ENCODE peak calls at places on chromosomes 1 and 21, in ten cellular contexts. O, R, J, P, A, K, Y, L, Z and Q are unnamed samples. For H3K27me3, the result is how much of the 10 kb centered on the place peaks cover.

GRCh38 chr1:79109445-79109844 is 102.9 kb upstream of the ADGRL4 start:
- DNase-seq in O (no peak), R (no peak), J (no peak), P (no peak), A (no peak), K (no peak), Y (no peak), L (no peak), Z (no peak), Q (no peak)

GRCh38 chr1:180213401-180214177 is 16.5 kb upstream of the LHX4 start:
- DNase-seq in O (no peak), R (peak), J (no peak), P (no peak), A (no peak), K (no peak), Y (peak), L (peak), Z (peak), Q (no peak)

GRCh38 chr1:202248861-202249260 is 55.3 kb downstream of the LGR6 start:
- DNase-seq in O (no peak), R (peak), J (no peak), P (no peak), A (no peak), K (no peak), Y (no peak), L (no peak), Z (no peak), Q (no peak)

GRCh38 chr1:180527270-180527669 is 24.9 kb upstream of the ACBD6 start:
- DNase-seq in O (no peak), R (no peak), J (peak), P (no peak), A (no peak), K (no peak), Y (no peak), L (no peak), Z (no peak), Q (no peak)

GRCh38 chr1:164725401-164725800 is 166.4 kb downstream of the PBX1 start:
- DNase-seq in O (no peak), R (no peak), J (peak), P (no peak), A (no peak), K (no peak), Y (no peak), L (no peak), Z (no peak), Q (no peak)

GRCh38 chr1:27192039-27192529 is 37.2 kb upstream of the SLC9A1 start:
- DNase-seq in O (peak), R (no peak), J (peak), P (no peak), A (peak), K (peak), Y (no peak), L (no peak), Z (no peak), Q (no peak)

GRCh38 chr1:27643626-27644368 is 8.8 kb upstream of the FGR start:
- DNase-seq in O (peak), R (no peak), J (peak), P (peak), A (no peak), K (peak), Y (peak), L (peak), Z (peak), Q (no peak)

GRCh38 chr1:230866171-230866811 is 2.0 kb downstream of the C1orf198 start:
- DNase-seq in O (no peak), R (no peak), J (no peak), P (no peak), A (no peak), K (peak), Y (no peak), L (no peak), Z (no peak), Q (no peak)

GRCh38 chr21:21146587-21147373 is 148.6 kb downstream of the NCAM2 start:
- DNase-seq in O (no peak), R (no peak), J (no peak), P (no peak), A (no peak), K (no peak), Y (no peak), L (no peak), Z (no peak), Q (no peak)

GRCh38 chr1:25117233-25117823 is 115.0 kb downstream of the SYF2 start:
- DNase-seq in O (peak), R (no peak), J (no peak), P (peak), A (no peak), K (no peak), Y (no peak), L (peak), Z (peak), Q (no peak)

GRCh38 chr1:55277377-55278130 is 62.4 kb upstream of the USP24 start:
- DNase-seq in O (peak), R (peak), J (peak), P (peak), A (peak), K (peak), Y (peak), L (peak), Z (peak), Q (no peak)

GRCh38 chr1:25003000-25003399 is 72.9 kb upstream of the RUNX3 start:
- DNase-seq in O (no peak), R (no peak), J (no peak), P (no peak), A (no peak), K (no peak), Y (no peak), L (no peak), Z (no peak), Q (no peak)

GRCh38 chr1:78586572-78586971 is 33.7 kb upstream of the IFI44L start:
- DNase-seq in O (no peak), R (no peak), J (no peak), P (no peak), A (no peak), K (no peak), Y (no peak), L (no peak), Z (no peak), Q (no peak)

GRCh38 chr1:16249838-16250241 is 12.9 kb upstream of the CPLANE2 start:
- DNase-seq in O (no peak), R (peak), J (peak), P (no peak), A (no peak), K (peak), Y (no peak), L (no peak), Z (no peak), Q (no peak)

GRCh38 chr1:9618912-9619679 is 30.4 kb downstream of the TMEM201 start:
- DNase-seq in O (no peak), R (no peak), J (no peak), P (no peak), A (no peak), K (no peak), Y (no peak), L (no peak), Z (no peak), Q (no peak)

GRCh38 chr1:155176544-155177071 is 3.0 kb downstream of the TRIM46 start:
- DNase-seq in O (peak), R (peak), J (peak), P (peak), A (no peak), K (peak), Y (peak), L (peak), Z (peak), Q (no peak)

GRCh38 chr21:41369915-41370839 is 8.3 kb downstream of the MX2 start:
- DNase-seq in O (peak), R (peak), J (peak), P (peak), A (no peak), K (peak), Y (no peak), L (no peak), Z (peak), Q (no peak)

GRCh38 chr1:234599617-234600417 is 10.2 kb downstream of the IRF2BP2 start:
- DNase-seq in O (peak), R (peak), J (peak), P (peak), A (peak), K (peak), Y (peak), L (peak), Z (peak), Q (peak)

GRCh38 chr1:172928412-172928811 is 122.3 kb downstream of the TNFSF18 start:
- DNase-seq in O (no peak), R (no peak), J (no peak), P (no peak), A (no peak), K (no peak), Y (no peak), L (no peak), Z (no peak), Q (no peak)

GRCh38 chr1:54138994-54139393 is 13.8 kb downstream of the CDCP2 start:
- DNase-seq in O (no peak), R (no peak), J (no peak), P (no peak), A (no peak), K (no peak), Y (no peak), L (no peak), Z (no peak), Q (no peak)

GRCh38 chr1:230507671-230508407 is 81.7 kb upstream of the PGBD5 start:
- DNase-seq in O (peak), R (no peak), J (no peak), P (no peak), A (no peak), K (peak), Y (no peak), L (no peak), Z (no peak), Q (no peak)

GRCh38 chr1:39955547-39956539 is 898 bp downstream of the MFSD2A start:
- DNase-seq in O (peak), R (no peak), J (peak), P (peak), A (no peak), K (peak), Y (peak), L (peak), Z (peak), Q (no peak)

GRCh38 chr1:205775717-205776056 is 405 bp upstream of the RAB29 start:
- DNase-seq in O (no peak), R (no peak), J (peak), P (no peak), A (peak), K (no peak), Y (no peak), L (no peak), Z (no peak), Q (no peak)

GRCh38 chr1:33191731-33192275 is 10.0 kb upstream of the TRIM62 start:
- DNase-seq in O (no peak), R (no peak), J (no peak), P (peak), A (no peak), K (no peak), Y (no peak), L (no peak), Z (no peak), Q (no peak)

GRCh38 chr1:22210176-22210575 is 67.3 kb upstream of the WNT4 start:
- DNase-seq in O (no peak), R (peak), J (no peak), P (no peak), A (no peak), K (no peak), Y (no peak), L (no peak), Z (no peak), Q (no peak)

GRCh38 chr1:22208265-22208972 is 65.5 kb upstream of the WNT4 start:
- DNase-seq in O (no peak), R (peak), J (no peak), P (no peak), A (no peak), K (no peak), Y (no peak), L (peak), Z (no peak), Q (no peak)

GRCh38 chr1:22208973-22209378 is 66.1 kb upstream of the WNT4 start:
- DNase-seq in O (no peak), R (peak), J (no peak), P (no peak), A (no peak), K (no peak), Y (no peak), L (no peak), Z (no peak), Q (no peak)

GRCh38 chr1:22206551-22207125 is 63.7 kb upstream of the WNT4 start:
- DNase-seq in O (no peak), R (peak), J (no peak), P (no peak), A (no peak), K (no peak), Y (no peak), L (no peak), Z (no peak), Q (no peak)

DNA sequence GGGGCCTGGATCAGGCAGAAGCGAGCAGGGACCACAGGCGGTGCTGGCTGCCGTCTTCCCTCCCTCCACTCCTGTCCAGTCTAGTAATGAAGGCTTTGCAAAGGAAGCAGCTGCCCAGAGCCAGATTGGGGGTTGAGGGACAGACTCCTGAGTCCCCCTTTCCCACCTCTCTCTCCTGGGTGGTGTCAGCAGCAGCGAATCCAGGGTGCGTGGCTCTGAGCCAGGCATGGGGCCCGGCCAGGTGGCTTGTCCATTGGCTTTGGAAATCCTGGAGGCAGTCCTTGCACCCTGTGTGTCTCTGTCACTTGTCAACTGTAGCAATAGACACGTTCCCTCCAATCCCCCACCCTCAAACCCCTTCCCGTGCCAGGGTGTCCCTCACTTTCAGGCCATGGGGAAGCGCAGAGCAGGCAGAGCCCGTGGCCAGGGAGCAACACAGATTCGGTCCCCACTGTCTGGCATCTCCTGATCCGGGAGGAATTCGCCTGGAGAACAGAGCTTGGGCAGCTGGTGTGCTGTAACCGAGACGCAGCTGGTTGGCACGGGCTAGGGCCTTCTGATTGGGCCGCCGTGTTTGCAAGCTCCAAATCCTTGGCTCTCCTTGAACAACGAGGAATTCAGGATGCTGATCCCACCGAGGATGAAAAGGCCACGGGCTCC is 64.8 kb upstream of the WNT4 start:
- DNase-seq in O (no peak), R (peak), J (no peak), P (no peak), A (no peak), K (no peak), Y (no peak), L (peak), Z (no peak), Q (no peak)
- H3K27me3 ChIP-seq in O (under half), R (under half), J (under half), P (under half), A (under half), K (under half), Y (under half), L (half or more), Z (under half), Q (under half)

GRCh38 chr1:169363046-169363756 is 4.4 kb downstream of the NME7 start:
- DNase-seq in O (no peak), R (no peak), J (no peak), P (no peak), A (peak), K (no peak), Y (no peak), L (no peak), Z (no peak), Q (no peak)
- H3K27ac ChIP-seq in O (no peak), R (no peak), J (no peak), P (no peak), A (no peak), K (no peak), Y (no peak), L (no peak), Z (no peak), Q (no peak)

GRCh38 chr1:2538872-2539271 is 8.8 kb upstream of the HES5 start:
- DNase-seq in O (no peak), R (no peak), J (no peak), P (no peak), A (no peak), K (no peak), Y (no peak), L (no peak), Z (no peak), Q (no peak)
- H3K27me3 ChIP-seq in O (under half), R (under half), J (under half), P (under half), A (under half), K (under half), Y (under half), L (half or more), Z (under half), Q (half or more)

GRCh38 chr21:16514316-16514715 is 784.5 kb downstream of the USP25 start:
- DNase-seq in O (no peak), R (no peak), J (no peak), P (no peak), A (no peak), K (no peak), Y (no peak), L (no peak), Z (no peak), Q (no peak)
- H3K27ac ChIP-seq in O (no peak), R (no peak), J (no peak), P (no peak), A (no peak), K (no peak), Y (no peak), L (no peak), Z (no peak), Q (no peak)